ENCODE peak calls at places on chromosome 22, in eight cellular contexts. N is ascending aorta, X is left ventricle myocardium inferior, W is psoas muscle, Z is adrenal gland, M is SJCRH30, O is HAP-1, H is A673. T is an unnamed sample. For H3K27me3 and H3K4me1, the result is how much of the 10 kb centered on the place peaks cover.

GRCh38 chr22:49232319-49233067 is 595.2 kb downstream of the BRD1 start:
- DNase-seq in Z (peak), N (peak), M (no peak), W (no peak), O (no peak), H (no peak), X (no peak), T (no peak)

GRCh38 chr22:44595841-44596341 is 97.9 kb upstream of the RTL6 start:
- DNase-seq in N (no peak), O (no peak), W (no peak), M (peak), H (peak), Z (no peak), X (no peak), T (no peak)

GRCh38 chr22:28813772-28814518 is 13.6 kb upstream of the XBP1 start:
- DNase-seq in X (no peak), Z (peak), H (no peak), N (no peak), O (no peak), W (no peak), M (no peak), T (peak)

GRCh38 chr22:31250740-31251330 is 38.7 kb downstream of the LIMK2 start:
- DNase-seq in M (no peak), O (peak), W (no peak), H (no peak), X (no peak), N (no peak), Z (no peak), T (no peak)

GRCh38 chr22:32050678-32051515 is 7.8 kb downstream of the SLC5A1 start:
- DNase-seq in M (peak), H (peak), W (peak), O (no peak), Z (peak), X (no peak), N (no peak), T (no peak)

GRCh38 chr22:48565901-48566501 is 1261.7 kb downstream of the BRD1 start:
- DNase-seq in W (no peak), M (no peak), X (no peak), O (no peak), H (no peak), Z (no peak), N (no peak), T (no peak)

GRCh38 chr22:27918351-27919221 is 470 bp downstream of the PITPNB start:
- DNase-seq in W (peak), O (peak), Z (peak), N (peak), H (peak), M (peak), X (peak), T (peak)

GRCh38 chr22:49340406-49340805 is 487.3 kb downstream of the BRD1 start:
- DNase-seq in X (no peak), M (no peak), O (no peak), W (no peak), N (peak), Z (no peak), H (no peak), T (peak)

GRCh38 chr22:17578129-17578754 is 14.9 kb downstream of the SLC25A18 start:
- DNase-seq in H (peak), W (peak), O (no peak), X (peak), N (peak), Z (peak), M (peak), T (peak)

GRCh38 chr22:43511276-43511910 is 99.6 kb downstream of the MPPED1 start:
- DNase-seq in N (no peak), W (no peak), X (no peak), M (no peak), O (no peak), Z (no peak), H (no peak), T (peak)

GRCh38 chr22:35766654-35767580 is 49.2 kb downstream of the APOL5 start:
- DNase-seq in M (peak), W (no peak), H (no peak), O (peak), Z (no peak), N (no peak), X (no peak), T (no peak)

GRCh38 chr22:31243339-31244043 is 31.4 kb downstream of the LIMK2 start:
- DNase-seq in O (no peak), M (peak), X (no peak), W (no peak), H (no peak), N (no peak), Z (no peak), T (no peak)

GRCh38 chr22:20579273-20580120 is 72.1 kb downstream of the MED15 start:
- DNase-seq in Z (no peak), O (no peak), N (no peak), W (no peak), X (peak), M (no peak), H (no peak), T (no peak)

GRCh38 chr22:17121235-17122195 is at the start of gene TMEM121B:
- DNase-seq in N (peak), X (peak), W (peak), O (peak), H (peak), Z (peak), M (peak), T (peak)

GRCh38 chr22:50191041-50191740 is 5.5 kb downstream of the TRABD start:
- DNase-seq in N (peak), W (peak), X (no peak), Z (no peak), M (no peak), H (no peak), O (no peak), T (peak)

GRCh38 chr22:32864041-32864440 is 62.5 kb downstream of the TIMP3 start:
- DNase-seq in Z (no peak), X (no peak), M (no peak), H (no peak), W (no peak), N (no peak), O (no peak), T (no peak)

GRCh38 chr22:31652911-31653684 is 8.9 kb downstream of the PISD start:
- DNase-seq in O (peak), N (no peak), H (no peak), M (no peak), Z (no peak), X (no peak), W (no peak), T (no peak)

GRCh38 chr22:37088108-37088605 is 21.4 kb downstream of the TMPRSS6 start:
- DNase-seq in H (peak), X (no peak), N (no peak), Z (no peak), W (no peak), M (no peak), O (no peak), T (no peak)

GRCh38 chr22:37273126-37273845 is 9.0 kb upstream of the CYTH4 start:
- DNase-seq in Z (no peak), W (no peak), M (no peak), X (no peak), O (no peak), H (no peak), N (no peak), T (peak)

GRCh38 chr22:30123463-30123862 is 43.2 kb downstream of the HORMAD2 start:
- DNase-seq in M (no peak), X (no peak), H (no peak), N (no peak), O (no peak), W (no peak), Z (no peak), T (no peak)

GRCh38 chr22:37193629-37194191 is 5.7 kb upstream of the C1QTNF6 start:
- DNase-seq in X (no peak), W (no peak), O (peak), M (no peak), H (peak), Z (peak), N (no peak), T (peak)

GRCh38 chr22:38718414-38718813 is 12.7 kb downstream of the GTPBP1 start:
- DNase-seq in W (peak), O (no peak), M (peak), Z (peak), X (no peak), H (peak), N (peak), T (peak)

GRCh38 chr22:49929553-49929979 is 11.1 kb downstream of the CRELD2 start:
- DNase-seq in Z (peak), W (peak), H (peak), N (no peak), O (peak), M (peak), X (peak), T (peak)

GRCh38 chr22:16387088-16387487 is 205.5 kb downstream of the CCT8L2 start:
- DNase-seq in O (no peak), X (no peak), Z (no peak), H (no peak), W (no peak), N (no peak), M (no peak), T (no peak)

GRCh38 chr22:46953968-46954755 is 191.7 kb downstream of the TBC1D22A start:
- DNase-seq in H (no peak), N (no peak), Z (no peak), O (no peak), M (no peak), W (no peak), X (no peak), T (no peak)

GRCh38 chr22:20397498-20397897 is 3.5 kb downstream of the ZNF74 start:
- DNase-seq in O (no peak), M (no peak), Z (no peak), W (no peak), H (no peak), X (no peak), N (no peak), T (no peak)

GRCh38 chr22:17381237-17381913 is 12.1 kb downstream of the CECR2 start:
- DNase-seq in X (no peak), M (no peak), W (no peak), H (no peak), Z (no peak), O (no peak), N (no peak), T (no peak)

GRCh38 chr22:42961815-42962214 is 53.1 kb downstream of the PACSIN2 start:
- DNase-seq in X (no peak), O (no peak), H (no peak), W (no peak), Z (peak), M (no peak), N (no peak), T (no peak)

GRCh38 chr22:43094085-43094484 is 4.9 kb upstream of the TTLL1 start:
- DNase-seq in X (peak), N (no peak), H (no peak), Z (peak), W (peak), M (peak), O (no peak), T (peak)

GRCh38 chr22:11628651-11629511 is 3899.1 kb upstream of the OR11H1 start:
- DNase-seq in H (no peak), Z (no peak), W (no peak), N (no peak), M (no peak), X (no peak), O (no peak), T (no peak)

GRCh38 chr22:28903080-28903479 is 19.7 kb downstream of the ZNRF3 start:
- DNase-seq in M (no peak), Z (no peak), W (peak), H (no peak), N (peak), X (peak), O (no peak), T (no peak)

GRCh38 chr22:30754971-30755759 is 60.5 kb downstream of the OSBP2 start:
- DNase-seq in W (no peak), H (peak), N (no peak), X (peak), Z (peak), O (peak), M (peak), T (no peak)

GRCh38 chr22:37137903-37138665 is 11.6 kb downstream of the IL2RB start:
- DNase-seq in W (no peak), M (no peak), O (no peak), X (no peak), N (no peak), Z (no peak), H (no peak), T (no peak)

GRCh38 chr22:50016988-50017700 is 4.6 kb upstream of the IL17REL start:
- DNase-seq in N (no peak), X (peak), Z (no peak), W (no peak), O (no peak), H (no peak), M (no peak), T (peak)

GRCh38 chr22:43164636-43165035 is 13.3 kb downstream of the TSPO start:
- DNase-seq in M (no peak), H (no peak), W (no peak), X (no peak), N (no peak), O (no peak), Z (no peak), T (no peak)

GRCh38 chr22:48071828-48072227 is 1309.4 kb downstream of the TBC1D22A start:
- DNase-seq in Z (no peak), O (no peak), M (peak), W (no peak), X (no peak), H (no peak), N (no peak), T (no peak)

GRCh38 chr22:39985383-39986045 is 9.2 kb upstream of the FAM83F start:
- DNase-seq in H (no peak), M (no peak), N (no peak), X (no peak), Z (no peak), O (no peak), W (no peak), T (no peak)
- H3K27me3 ChIP-seq in H (under half), M (under half), N (under half), X (under half), Z (under half), O (under half), W (under half), T (under half)

GRCh38 chr22:24207264-24208011 is 26.2 kb downstream of the SUSD2 start:
- DNase-seq in O (no peak), W (no peak), X (no peak), Z (no peak), H (no peak), N (no peak), M (no peak), T (no peak)

GRCh38 chr22:24208012-24208749 is 26.9 kb downstream of the SUSD2 start:
- DNase-seq in W (no peak), N (peak), H (peak), M (no peak), Z (peak), O (no peak), X (no peak), T (no peak)

GRCh38 chr22:24209016-24209415 is 27.7 kb downstream of the SUSD2 start:
- DNase-seq in H (no peak), Z (no peak), X (no peak), M (no peak), O (no peak), N (no peak), W (no peak), T (no peak)

GRCh38 chr22:24201681-24202590 is 20.6 kb downstream of the SUSD2 start:
- DNase-seq in O (no peak), N (no peak), W (no peak), H (no peak), X (no peak), M (no peak), Z (no peak), T (no peak)

DNA sequence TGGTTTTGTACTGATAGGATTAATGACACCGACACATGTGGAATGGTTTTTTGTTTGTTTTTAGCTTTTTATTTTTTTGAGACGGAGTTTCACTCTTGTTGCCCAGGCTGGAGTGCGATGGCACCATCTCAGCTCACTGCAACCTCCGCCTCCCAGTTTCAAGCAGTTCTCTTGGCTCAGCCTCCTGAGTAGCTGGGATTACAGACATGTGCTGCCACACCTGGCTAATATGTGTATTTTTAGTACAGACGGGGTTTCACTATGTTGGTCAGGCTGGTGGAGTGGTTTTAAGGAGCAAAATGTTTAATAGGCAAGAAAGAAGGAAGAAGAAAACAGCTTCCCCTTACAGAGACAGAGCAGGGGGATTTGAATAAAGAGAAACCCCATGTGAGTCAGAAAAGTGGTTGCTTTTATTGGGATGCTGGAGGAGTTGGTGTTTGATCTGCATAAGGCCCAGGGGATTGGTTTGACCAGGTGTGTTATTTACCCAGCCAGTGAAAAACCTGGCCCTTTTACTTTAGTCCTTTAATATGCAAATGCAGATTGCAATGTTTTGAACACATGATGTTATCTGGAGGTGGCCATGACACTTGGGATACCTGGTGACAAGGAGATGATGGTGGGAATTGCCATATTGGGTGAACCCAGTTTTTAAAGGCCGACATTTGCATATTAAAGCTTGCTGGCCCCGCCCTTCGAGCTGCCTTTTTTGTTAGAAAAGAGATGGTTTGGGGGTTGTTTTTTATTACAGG is 24.3 kb downstream of the SUSD2 start:
- DNase-seq in O (no peak), M (no peak), N (no peak), W (no peak), X (no peak), H (no peak), Z (no peak), T (no peak)
- H3K4me1 ChIP-seq in O (under half), M (under half), N (under half), W (under half), X (under half), H (under half), Z (under half), T (under half)

DNA sequence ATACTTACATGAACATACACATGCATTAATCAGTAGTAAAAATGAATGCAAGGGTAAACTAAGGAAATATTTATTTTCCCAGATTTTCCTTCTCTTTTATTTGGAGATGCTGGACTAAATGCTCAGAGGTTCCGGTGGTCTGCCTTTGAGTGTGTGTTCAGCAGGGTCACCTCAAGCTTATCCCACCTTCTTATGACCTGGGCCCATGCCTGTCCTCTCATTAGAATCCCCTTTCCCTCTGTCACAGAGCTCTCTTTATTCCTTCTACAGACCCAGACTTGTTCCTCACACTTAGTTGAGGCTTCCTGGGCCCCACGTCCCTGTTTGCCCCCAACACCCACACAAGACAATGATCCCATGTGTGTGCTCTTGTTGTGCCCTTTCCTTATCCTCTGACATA is 61.6 kb upstream of the TOP3B start:
- DNase-seq in H (no peak), N (no peak), M (no peak), Z (no peak), W (no peak), X (no peak), O (no peak), T (no peak)
- H3K27me3 ChIP-seq in H (under half), N (under half), M (under half), Z (under half), W (under half), X (half or more), O (under half), T (under half)

GRCh38 chr22:25745341-25746011 is 3.5 kb downstream of the MYO18B start:
- DNase-seq in X (no peak), H (no peak), W (no peak), N (no peak), O (no peak), Z (peak), M (peak), T (no peak)

GRCh38 chr22:25748140-25748539 is 6.2 kb downstream of the MYO18B start:
- DNase-seq in O (no peak), X (no peak), W (no peak), M (no peak), N (no peak), H (no peak), Z (no peak), T (no peak)

GRCh38 chr22:25744694-25745093 is 2.7 kb downstream of the MYO18B start:
- DNase-seq in W (no peak), X (no peak), O (no peak), M (no peak), N (no peak), Z (no peak), H (no peak), T (no peak)

GRCh38 chr22:25747245-25747944 is 5.4 kb downstream of the MYO18B start:
- DNase-seq in M (peak), Z (peak), N (peak), X (no peak), O (no peak), H (no peak), W (peak), T (no peak)

DNA sequence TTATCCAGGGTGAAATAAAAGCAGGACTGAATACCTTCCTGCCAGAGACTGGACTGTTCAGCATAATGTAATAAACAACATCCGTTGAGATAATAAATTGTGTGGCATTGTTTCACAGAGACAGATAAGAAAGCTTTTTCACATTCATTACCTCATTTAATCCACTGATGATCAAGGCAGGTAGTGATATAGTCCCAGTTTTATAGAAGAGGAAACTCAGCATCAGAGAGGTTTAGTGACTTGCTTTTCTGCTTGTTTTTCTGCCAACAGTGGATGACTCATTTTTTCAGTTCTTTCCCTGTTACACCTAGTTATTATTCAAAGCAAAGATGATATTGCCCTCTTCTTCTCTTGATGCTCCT is 4.0 kb downstream of the MYO18B start:
- DNase-seq in W (no peak), O (no peak), M (no peak), X (no peak), N (no peak), H (no peak), Z (no peak), T (no peak)
- H3K4me1 ChIP-seq in W (half or more), O (under half), M (half or more), X (half or more), N (under half), H (under half), Z (under half), T (under half)

GRCh38 chr22:45895436-45896152 is 81.4 kb downstream of the WNT7B start:
- DNase-seq in M (no peak), H (no peak), X (peak), W (peak), N (no peak), O (no peak), Z (no peak), T (peak)

GRCh38 chr22:45897736-45898135 is 79.2 kb downstream of the WNT7B start:
- DNase-seq in H (no peak), O (no peak), Z (no peak), M (no peak), X (no peak), N (no peak), W (peak), T (peak)

GRCh38 chr22:45896153-45896951 is 80.6 kb downstream of the WNT7B start:
- DNase-seq in X (peak), O (no peak), W (peak), Z (no peak), M (peak), N (no peak), H (no peak), T (peak)

GRCh38 chr22:45893516-45893915 is 83.4 kb downstream of the WNT7B start:
- DNase-seq in X (peak), H (no peak), W (no peak), N (no peak), O (no peak), Z (no peak), M (no peak), T (no peak)

GRCh38 chr22:45896961-45897538 is 79.9 kb downstream of the WNT7B start:
- DNase-seq in O (no peak), H (no peak), X (peak), N (no peak), M (no peak), W (peak), Z (no peak), T (peak)
- H3K27me3 ChIP-seq in O (under half), H (under half), X (half or more), N (under half), M (under half), W (under half), Z (under half), T (under half)

T was measured in lower lobe of right lung.